ENCODE peak calls at places on chromosomes 12 and 14, in eight cellular contexts. J is fibroblast of lung, A is fibroblast of the aortic adventitia, H is stomach, V is HL-60, G is AG09309, D is prostate gland, B is IMR-90. M is an unnamed sample.

GRCh38 chr12:1552978-1553471 is 41.4 kb downstream of the FBXL14 start:
- DNase-seq in J (peak; percentile 66), A (no peak), H (no peak), V (no peak), G (peak; percentile 97), D (no peak), B (peak; percentile 84), M (no peak)

GRCh38 chr12:6851153-6851920 is at the start of gene CDCA3:
- DNase-seq in J (peak; percentile 99), A (peak; percentile 99), H (peak; percentile 98), V (peak; percentile 98), G (peak; percentile 95), D (peak; percentile 94), B (peak; percentile 98), M (peak; percentile 97)

GRCh38 chr12:62191747-62192485 is 68.3 kb upstream of the USP15 start:
- DNase-seq in J (peak; percentile 43), A (peak; percentile 28), H (no peak), V (no peak), G (no peak), D (no peak), B (no peak), M (peak; percentile 80)

GRCh38 chr14:54483848-54484247 is 4.9 kb downstream of the GMFB start:
- DNase-seq in J (no peak), A (no peak), H (no peak), V (no peak), G (no peak), D (no peak), B (no peak), M (no peak)

GRCh38 chr14:20836668-20837338 is 34.2 kb upstream of the RNASE1 start:
- DNase-seq in J (peak; percentile 3), A (peak; percentile 54), H (peak; percentile 58), V (no peak), G (no peak), D (peak; percentile 50), B (peak; percentile 18), M (no peak)

GRCh38 chr12:93807354-93807753 is 130.2 kb downstream of the CRADD start:
- DNase-seq in J (no peak), A (no peak), H (no peak), V (no peak), G (no peak), D (no peak), B (no peak), M (no peak)

GRCh38 chr12:6963016-6963731 is 7.3 kb downstream of the PHB2 start:
- DNase-seq in J (no peak), A (no peak), H (peak; percentile 95), V (no peak), G (no peak), D (peak; percentile 92), B (no peak), M (peak; percentile 87)

GRCh38 chr12:91017511-91018263 is 12.9 kb upstream of the EPYC start:
- DNase-seq in J (no peak), A (no peak), H (no peak), V (no peak), G (no peak), D (no peak), B (no peak), M (no peak)

GRCh38 chr12:104456417-104456949 is at the start of gene CHST11:
- DNase-seq in J (peak; percentile 90), A (peak; percentile 85), H (peak; percentile 77), V (peak; percentile 76), G (peak; percentile 54), D (peak; percentile 69), B (peak; percentile 79), M (peak; percentile 93)

GRCh38 chr14:100375273-100375962 is 52.3 kb downstream of the SLC25A47 start:
- DNase-seq in J (peak; percentile 99), A (peak; percentile 100), H (peak; percentile 56), V (no peak), G (peak; percentile 98), D (no peak), B (peak; percentile 99), M (peak; percentile 85)

GRCh38 chr12:83843531-83843930 is 1069.1 kb downstream of the SLC6A15 start:
- DNase-seq in J (peak; percentile 66), A (peak; percentile 1), H (no peak), V (no peak), G (no peak), D (no peak), B (no peak), M (no peak)

GRCh38 chr12:21559855-21560569 is 33.9 kb downstream of the SPX start:
- DNase-seq in J (peak; percentile 74), A (peak; percentile 49), H (no peak), V (no peak), G (peak; percentile 5), D (no peak), B (peak; percentile 53), M (no peak)

GRCh38 chr14:96762650-96763049 is 34.5 kb upstream of the VRK1 start:
- DNase-seq in J (peak; percentile 59), A (peak; percentile 57), H (no peak), V (peak; percentile 75), G (no peak), D (no peak), B (peak; percentile 58), M (no peak)

GRCh38 chr12:124392271-124392990 is 97.5 kb downstream of the RFLNA start:
- DNase-seq in J (peak; percentile 51), A (no peak), H (no peak), V (peak; percentile 74), G (no peak), D (no peak), B (peak; percentile 45), M (peak; percentile 86)

GRCh38 chr12:124581299-124581698 is 13.9 kb upstream of the NCOR2 start:
- DNase-seq in J (no peak), A (peak; percentile 60), H (no peak), V (no peak), G (no peak), D (no peak), B (no peak), M (no peak)

GRCh38 chr14:35533357-35534129 is 421 bp upstream of the INSM2 start:
- DNase-seq in J (peak; percentile 33), A (peak; percentile 11), H (peak; percentile 65), V (no peak), G (no peak), D (peak; percentile 62), B (peak; percentile 34), M (peak; percentile 60)

GRCh38 chr12:9740109-9740750 is 7.3 kb upstream of the CLECL1 start:
- DNase-seq in J (no peak), A (no peak), H (no peak), V (no peak), G (no peak), D (no peak), B (no peak), M (no peak)

GRCh38 chr12:122064034-122064777 is 14.3 kb upstream of the MLXIP start:
- DNase-seq in J (peak; percentile 97), A (peak; percentile 99), H (peak; percentile 64), V (peak; percentile 45), G (peak; percentile 88), D (peak; percentile 35), B (peak; percentile 90), M (no peak)

GRCh38 chr12:111359231-111359913 is 9.5 kb downstream of the PHETA1 start:
- DNase-seq in J (no peak), A (no peak), H (no peak), V (peak; percentile 55), G (no peak), D (no peak), B (no peak), M (no peak)

DNA sequence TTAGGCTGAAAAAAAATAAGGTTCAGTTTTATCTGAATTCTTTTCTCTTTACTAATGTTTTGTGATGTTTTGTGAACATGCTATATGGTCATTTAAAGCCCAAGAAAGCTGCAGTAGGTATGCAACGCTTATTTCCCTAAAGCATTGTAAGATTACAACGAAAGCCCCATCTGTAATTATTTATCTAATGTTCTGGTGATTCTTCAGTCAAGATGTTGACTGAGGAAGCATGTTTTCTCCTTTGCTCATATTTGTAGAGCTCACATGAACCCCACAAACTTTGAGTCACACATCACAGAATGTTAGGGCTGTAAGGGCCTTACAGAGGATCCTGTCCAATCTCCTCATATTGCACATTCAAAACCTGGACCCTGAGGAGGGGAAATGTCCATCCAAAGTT is 3.2 kb upstream of the TUBA1C start:
- DNase-seq in J (no peak), A (no peak), H (no peak), V (no peak), G (peak; percentile 29), D (no peak), B (peak; percentile 83), M (no peak)
- H3K4me3 ChIP-seq in J (no peak overlapping the region), A (no peak overlapping the region), H (no peak overlapping the region), V (no peak overlapping the region), G (no peak overlapping the region), D (no peak overlapping the region), B (no peak overlapping the region), M (no peak overlapping the region)

GRCh38 chr14:44910826-44911225 is 50.9 kb downstream of the KLHL28 start:
- DNase-seq in J (no peak), A (no peak), H (no peak), V (no peak), G (no peak), D (no peak), B (no peak), M (no peak)

GRCh38 chr14:44914849-44915248 is 46.9 kb downstream of the KLHL28 start:
- DNase-seq in J (peak; percentile 31), A (peak; percentile 75), H (no peak), V (no peak), G (no peak), D (no peak), B (peak; percentile 12), M (no peak)

DNA sequence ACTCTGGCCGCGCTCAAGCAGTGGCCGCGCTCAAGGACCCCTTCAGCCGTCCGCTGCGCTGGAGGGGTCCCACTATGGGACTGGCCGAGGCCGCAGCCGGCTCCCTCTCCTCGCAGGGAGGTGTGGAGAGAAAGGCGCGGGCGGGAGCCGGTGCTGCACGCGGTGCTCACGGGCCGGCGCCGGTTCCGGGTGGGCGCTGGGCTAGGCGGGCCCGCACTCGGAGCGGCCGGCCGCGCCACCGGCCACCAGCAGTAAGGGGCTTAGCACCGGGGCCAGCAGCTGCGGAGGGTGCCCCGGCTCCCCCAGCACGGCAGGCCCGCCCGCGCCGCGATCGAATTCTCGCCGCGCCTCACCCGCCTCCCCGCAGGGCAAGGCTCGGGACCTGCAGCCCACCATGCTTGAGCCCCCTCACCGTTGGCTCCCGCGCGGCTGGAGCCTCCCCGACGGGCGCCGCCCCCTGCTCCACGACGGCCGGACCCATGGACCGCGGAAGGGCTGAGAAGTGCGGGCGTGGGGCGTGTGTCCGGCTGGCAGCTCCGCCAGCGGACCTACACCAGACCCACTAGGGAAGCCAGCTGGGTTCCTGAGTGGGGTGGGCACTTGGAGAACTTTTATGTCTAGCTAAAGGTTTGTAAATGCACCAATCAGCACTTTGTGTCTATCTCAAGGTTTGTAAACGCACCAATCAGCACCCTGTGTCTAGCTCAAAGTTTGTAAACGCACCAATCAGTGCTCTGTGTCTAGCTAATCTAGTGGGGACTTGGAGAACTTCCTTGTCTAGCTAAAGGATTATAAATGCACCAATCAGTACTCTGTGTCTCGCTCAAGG is 49.5 kb downstream of the KLHL28 start:
- DNase-seq in J (no peak), A (no peak), H (no peak), V (no peak), G (no peak), D (no peak), B (no peak), M (peak; percentile 78)
- H3K4me3 ChIP-seq in J (peak overlapping the region; percentile 1), A (peak overlapping the region; percentile 45), H (peak overlapping the region; percentile 56), V (no peak overlapping the region), G (peak overlapping the region; percentile 30), D (peak overlapping the region; percentile 34), B (peak overlapping the region; percentile 29), M (peak overlapping the region; percentile 38)

GRCh38 chr12:120290541-120291312 is 976 bp downstream of the RNU4-2 start:
- DNase-seq in J (no peak), A (no peak), H (peak; percentile 42), V (peak; percentile 14), G (no peak), D (peak; percentile 24), B (no peak), M (peak; percentile 48)
- H3K4me3 ChIP-seq in J (peak overlapping the region; percentile 41), A (peak overlapping the region; percentile 41), H (peak overlapping the region; percentile 47), V (no peak overlapping the region), G (no peak overlapping the region), D (no peak overlapping the region), B (peak overlapping the region; percentile 14), M (peak overlapping the region; percentile 10)

GRCh38 chr12:57753938-57754337 is 965 bp upstream of the MARCHF9 start:
- DNase-seq in J (no peak), A (no peak), H (no peak), V (no peak), G (no peak), D (no peak), B (no peak), M (no peak)
- H3K4me3 ChIP-seq in J (no peak overlapping the region), A (no peak overlapping the region), H (no peak overlapping the region), V (no peak overlapping the region), G (no peak overlapping the region), D (no peak overlapping the region), B (no peak overlapping the region), M (no peak overlapping the region)